ENCODE peak calls at places on chromosomes 1 and 21, in seven cellular contexts. H is HL-60, B is pancreas, S is mammary epithelial cell, F is hepatocyte, V is psoas muscle, Z is uterus. P is an unnamed sample. For H3K27me3, the result is how much of the 10 kb centered on the place peaks cover.

GRCh38 chr21:15667010-15667409 is 62.8 kb upstream of the USP25 start:
- DNase-seq in Z (no peak), F (no peak), B (no peak), S (peak), V (no peak), H (no peak), P (no peak)

GRCh38 chr1:59730302-59730701 is 84.4 kb upstream of the HOOK1 start:
- DNase-seq in V (no peak), Z (no peak), F (peak), B (no peak), S (peak), H (no peak), P (no peak)

GRCh38 chr1:85109475-85109874 is 61.2 kb upstream of the MCOLN3 start:
- DNase-seq in V (peak), B (peak), H (no peak), F (peak), Z (peak), S (peak), P (peak)

GRCh38 chr1:20250346-20250989 is 40.2 kb upstream of the VWA5B1 start:
- DNase-seq in B (no peak), F (peak), H (no peak), S (no peak), V (no peak), Z (no peak), P (no peak)

GRCh38 chr21:41477641-41478318 is 30.2 kb downstream of the TMPRSS2 start:
- DNase-seq in F (no peak), H (no peak), B (no peak), V (no peak), S (peak), Z (no peak), P (no peak)

GRCh38 chr1:183885142-183885735 is 80.3 kb downstream of the RGL1 start:
- DNase-seq in V (no peak), F (no peak), H (no peak), S (no peak), Z (no peak), B (no peak), P (no peak)

GRCh38 chr1:112472142-112472541 is 36.6 kb upstream of the WNT2B start:
- DNase-seq in Z (no peak), H (no peak), B (no peak), S (no peak), V (no peak), F (no peak), P (no peak)

GRCh38 chr1:180941518-180942275 is 29.0 kb downstream of the KIAA1614 start:
- DNase-seq in F (no peak), S (no peak), Z (no peak), H (no peak), B (peak), V (no peak), P (no peak)

GRCh38 chr21:27425172-27425571 is 458.3 kb upstream of the ADAMTS5 start:
- DNase-seq in V (no peak), H (no peak), B (no peak), Z (no peak), S (no peak), F (no peak), P (no peak)

GRCh38 chr1:234533034-234533571 is 54.1 kb upstream of the TARBP1 start:
- DNase-seq in F (peak), Z (peak), V (peak), H (no peak), B (no peak), S (peak), P (peak)

GRCh38 chr1:87140831-87141540 is 187.7 kb upstream of the LMO4 start:
- DNase-seq in F (no peak), Z (no peak), V (no peak), H (no peak), B (no peak), S (peak), P (no peak)

GRCh38 chr1:44049839-44050238 is 18.6 kb upstream of the SLC6A9 start:
- DNase-seq in H (no peak), B (no peak), Z (peak), S (peak), F (no peak), V (no peak), P (no peak)

GRCh38 chr1:6171546-6172124 is 8.5 kb downstream of the CHD5 start:
- DNase-seq in V (no peak), F (no peak), B (no peak), S (no peak), Z (no peak), H (no peak), P (no peak)

GRCh38 chr1:247338723-247339270 is 7.1 kb upstream of the ZNF496 start:
- DNase-seq in S (no peak), H (no peak), B (no peak), F (no peak), Z (no peak), V (no peak), P (no peak)

GRCh38 chr1:66809736-66810326 is 8.8 kb upstream of the INSL5 start:
- DNase-seq in H (no peak), Z (no peak), V (no peak), S (no peak), B (no peak), F (peak), P (no peak)

GRCh38 chr1:222928212-222928611 is 113.4 kb downstream of the DISP1 start:
- DNase-seq in V (peak), Z (peak), S (no peak), H (no peak), B (peak), F (peak), P (no peak)

GRCh38 chr1:25922633-25923567 is 16.7 kb upstream of the STMN1 start:
- DNase-seq in V (peak), Z (peak), F (peak), S (no peak), H (peak), B (peak), P (peak)

GRCh38 chr1:168626326-168626725 is 49.9 kb downstream of the XCL1 start:
- DNase-seq in Z (no peak), F (no peak), V (no peak), S (no peak), H (peak), B (no peak), P (no peak)

GRCh38 chr1:50268049-50268448 is 155.2 kb downstream of the DMRTA2 start:
- DNase-seq in V (no peak), H (no peak), Z (no peak), F (peak), B (no peak), S (peak), P (no peak)

GRCh38 chr1:91546876-91547275 is 46.2 kb downstream of the CDC7 start:
- DNase-seq in B (no peak), H (no peak), S (no peak), V (no peak), F (no peak), Z (no peak), P (no peak)
- H3K4me3 ChIP-seq in B (no peak), H (no peak), S (no peak), V (no peak), F (no peak), Z (no peak), P (no peak)

DNA sequence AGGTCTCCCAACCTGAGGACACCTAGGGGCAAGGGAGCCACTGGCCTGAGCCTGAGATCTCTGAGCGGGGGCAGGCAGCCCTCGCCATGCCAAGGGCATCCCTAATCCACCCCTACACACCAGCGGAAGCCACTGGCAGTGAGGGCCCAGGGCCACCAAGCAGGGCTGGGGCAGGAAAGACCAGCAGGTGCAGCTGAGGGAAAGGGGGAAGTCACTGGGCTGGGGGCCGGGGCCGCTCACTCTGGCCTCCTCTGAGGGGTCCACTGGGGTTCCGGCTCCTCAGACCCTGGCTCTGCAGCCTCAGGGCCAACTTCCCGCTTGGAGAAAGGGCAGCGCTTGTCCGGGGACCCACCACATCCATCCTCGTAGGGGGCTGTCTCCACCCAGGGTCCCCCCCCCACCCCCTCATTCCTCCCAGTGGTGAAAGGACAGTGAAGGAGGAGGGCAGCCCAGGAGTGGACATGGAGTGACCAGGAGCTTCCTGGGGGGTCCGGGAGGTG is 42.5 kb upstream of the ACTRT2 start:
- DNase-seq in Z (no peak), S (no peak), F (peak), B (peak), H (no peak), V (no peak), P (no peak)
- H3K27me3 ChIP-seq in Z (under half), S (under half), F (under half), B (under half), H (under half), V (under half), P (under half)

DNA sequence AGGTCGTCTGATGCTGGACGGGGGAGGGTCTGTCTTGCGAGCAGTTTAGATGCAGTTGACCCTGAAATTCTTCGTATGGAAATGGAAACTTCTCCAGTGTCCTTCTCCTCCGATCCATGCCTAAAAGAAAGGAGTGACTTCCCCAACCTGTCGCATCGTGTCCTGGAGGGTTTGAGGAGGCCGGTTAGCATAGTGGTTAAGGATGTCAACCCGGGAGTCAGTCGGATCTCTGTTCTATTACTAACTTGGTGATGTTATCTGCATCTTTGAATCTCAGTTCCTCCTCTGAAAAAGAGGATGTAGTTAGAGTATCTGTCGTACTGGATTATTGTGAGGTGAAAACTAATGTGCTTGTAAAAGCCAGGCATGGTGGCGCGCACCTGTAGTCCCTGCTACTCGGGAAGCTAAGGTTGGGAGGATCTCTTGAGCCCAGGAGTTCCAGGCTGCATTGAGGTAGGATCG is 700 bp downstream of the ZBTB8B start:
- DNase-seq in B (no peak), F (no peak), S (no peak), H (no peak), Z (no peak), V (no peak), P (peak)
- H3K4me3 ChIP-seq in B (peak), F (peak), S (peak), H (no peak), Z (no peak), V (peak), P (peak)

GRCh38 chr1:2427976-2428375 is 15.6 kb upstream of the PEX10 start:
- DNase-seq in H (no peak), Z (no peak), F (no peak), B (no peak), V (no peak), S (no peak), P (no peak)
- H3K27me3 ChIP-seq in H (under half), Z (under half), F (under half), B (under half), V (under half), S (under half), P (half or more)

GRCh38 chr1:1021860-1022259 is 1.9 kb downstream of the AGRN start:
- DNase-seq in Z (no peak), S (peak), H (no peak), V (no peak), B (no peak), F (no peak), P (no peak)
- H3K4me3 ChIP-seq in Z (no peak), S (peak), H (no peak), V (no peak), B (peak), F (no peak), P (no peak)

GRCh38 chr1:228540161-228540917 is 53.2 kb downstream of the RNF187 start:
- DNase-seq in H (no peak), B (no peak), F (no peak), S (no peak), Z (no peak), V (no peak), P (no peak)
- H3K27me3 ChIP-seq in H (under half), B (under half), F (under half), S (under half), Z (under half), V (under half), P (under half)